ENCODE peak calls at places on chromosomes 12 and 14, in four cellular contexts. K is left lung, G is esophagus squamous epithelium, M is mesenchymal stem cell. T is an unnamed sample. For H3K4me1, the result is how much of the 10 kb centered on the place peaks cover.

GRCh38 chr12:475286-475685 is 15.5 kb downstream of the B4GALNT3 start:
- DNase-seq in K (no peak), G (no peak), M (no peak), T (no peak)

GRCh38 chr14:68011629-68012028 is 192.1 kb downstream of the RAD51B start:
- DNase-seq in K (no peak), G (no peak), M (peak), T (no peak)

GRCh38 chr14:65373671-65374039 is 38.9 kb upstream of the FUT8 start:
- DNase-seq in K (no peak), G (no peak), M (no peak), T (no peak)

GRCh38 chr12:45762185-45763110 is 32.9 kb downstream of the ARID2 start:
- DNase-seq in K (no peak), G (no peak), M (peak), T (no peak)

GRCh38 chr12:121578230-121579189 is 2.3 kb downstream of the KDM2B start:
- DNase-seq in K (peak), G (no peak), M (peak), T (peak)

GRCh38 chr12:19915392-19916192 is 452.7 kb upstream of the PDE3A start:
- DNase-seq in K (no peak), G (no peak), M (peak), T (no peak)

GRCh38 chr14:94132285-94132887 is 3.0 kb upstream of the IFI27L2 start:
- DNase-seq in K (no peak), G (no peak), M (peak), T (no peak)

GRCh38 chr12:53595212-53595611 is 31.0 kb downstream of the ATF7 start:
- DNase-seq in K (no peak), G (no peak), M (no peak), T (no peak)

GRCh38 chr14:93430889-93431670 is at the start of gene UNC79:
- DNase-seq in K (peak), G (no peak), M (no peak), T (no peak)

GRCh38 chr14:74526854-74527585 is 33.5 kb downstream of the ISCA2 start:
- DNase-seq in K (no peak), G (no peak), M (no peak), T (no peak)

GRCh38 chr12:5430639-5431603 is 987 bp upstream of the NTF3 start:
- DNase-seq in K (no peak), G (no peak), M (peak), T (peak)

GRCh38 chr14:102930753-102931579 is 8.5 kb downstream of the AMN start:
- DNase-seq in K (peak), G (no peak), M (peak), T (no peak)

GRCh38 chr14:63672417-63673180 is 30.9 kb upstream of the WDR89 start:
- DNase-seq in K (no peak), G (no peak), M (no peak), T (no peak)

GRCh38 chr12:95605875-95606274 is 54.6 kb upstream of the USP44 start:
- DNase-seq in K (no peak), G (no peak), M (no peak), T (no peak)

GRCh38 chr14:21498540-21499526 is 12.3 kb downstream of the METTL3 start:
- DNase-seq in K (no peak), G (no peak), M (peak), T (no peak)

GRCh38 chr12:31964280-31964679 is 5.1 kb downstream of the RESF1 start:
- DNase-seq in K (no peak), G (no peak), M (no peak), T (no peak)

GRCh38 chr12:26939192-26939832 is 1.0 kb downstream of the FGFR1OP2 start:
- DNase-seq in K (no peak), G (no peak), M (peak), T (no peak)

GRCh38 chr14:86038401-86038985 is 508.5 kb downstream of the FLRT2 start:
- DNase-seq in K (peak), G (no peak), M (peak), T (peak)

GRCh38 chr14:75060420-75060819 is 3.4 kb downstream of the ACYP1 start:
- DNase-seq in K (no peak), G (no peak), M (no peak), T (no peak)

GRCh38 chr12:113601656-113602263 is 130.1 kb upstream of the LHX5 start:
- DNase-seq in K (no peak), G (no peak), M (no peak), T (no peak)

GRCh38 chr12:108832730-108833354 is 24.5 kb downstream of the SSH1 start:
- DNase-seq in K (no peak), G (no peak), M (peak), T (peak)

GRCh38 chr14:77903233-77903632 is 103.3 kb downstream of the ADCK1 start:
- DNase-seq in K (no peak), G (no peak), M (no peak), T (no peak)

GRCh38 chr12:70243510-70244331 is 488 bp downstream of the CNOT2 start:
- DNase-seq in K (peak), G (peak), M (peak), T (peak)

GRCh38 chr14:96574633-96575191 is 72.5 kb downstream of the PAPOLA start:
- DNase-seq in K (no peak), G (no peak), M (no peak), T (no peak)

GRCh38 chr14:93006484-93007128 is 83.7 kb downstream of the CHGA start:
- DNase-seq in K (peak), G (no peak), M (no peak), T (no peak)

GRCh38 chr14:92944976-92945375 is 22.0 kb downstream of the CHGA start:
- DNase-seq in K (peak), G (no peak), M (no peak), T (no peak)

GRCh38 chr14:59342108-59342507 is 123.1 kb downstream of the GPR135 start:
- DNase-seq in K (no peak), G (no peak), M (no peak), T (no peak)

GRCh38 chr14:59342516-59343484 is 122.4 kb downstream of the GPR135 start:
- DNase-seq in K (no peak), G (no peak), M (no peak), T (no peak)

GRCh38 chr14:59337151-59337611 is 128.0 kb downstream of the GPR135 start:
- DNase-seq in K (no peak), G (no peak), M (peak), T (peak)

GRCh38 chr14:59336078-59336477 is 129.1 kb downstream of the GPR135 start:
- DNase-seq in K (no peak), G (no peak), M (peak), T (no peak)

DNA sequence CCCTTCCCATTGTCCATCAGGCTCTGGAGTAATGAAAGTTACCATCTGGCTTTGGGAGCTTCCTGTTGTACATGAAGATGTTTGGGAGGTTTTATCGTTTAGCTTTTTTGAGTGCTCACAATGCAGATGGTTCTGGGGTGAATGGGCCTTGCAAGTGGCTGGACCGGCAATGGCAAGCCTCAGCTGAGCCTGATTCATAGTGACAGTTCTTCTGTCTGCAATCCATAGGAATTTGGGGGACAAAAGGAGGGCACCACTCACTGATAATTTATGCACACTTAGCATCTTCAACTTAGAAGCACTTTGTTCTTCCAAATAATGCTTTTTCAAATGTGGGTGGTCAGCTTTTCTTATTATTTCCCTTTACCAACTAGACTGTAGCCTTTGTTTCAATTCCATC is 125.7 kb downstream of the GPR135 start:
- DNase-seq in K (no peak), G (no peak), M (no peak), T (no peak)
- H3K4me1 ChIP-seq in K (under half), G (under half), M (under half), T (under half)

GRCh38 chr12:12519599-12519998 is 43.1 kb downstream of the DUSP16 start:
- DNase-seq in K (no peak), G (no peak), M (no peak), T (no peak)

GRCh38 chr12:12521923-12522322 is 40.7 kb downstream of the DUSP16 start:
- DNase-seq in K (no peak), G (no peak), M (no peak), T (no peak)

GRCh38 chr12:12518919-12519318 is 43.7 kb downstream of the DUSP16 start:
- DNase-seq in K (no peak), G (no peak), M (no peak), T (no peak)

GRCh38 chr12:12520278-12520677 is 42.4 kb downstream of the DUSP16 start:
- DNase-seq in K (no peak), G (no peak), M (no peak), T (no peak)

GRCh38 chr12:12521044-12521485 is 41.6 kb downstream of the DUSP16 start:
- DNase-seq in K (no peak), G (no peak), M (no peak), T (no peak)
- H3K4me1 ChIP-seq in K (under half), G (under half), M (under half), T (under half)

GRCh38 chr14:56888274-56888673 is 78.0 kb upstream of the OTX2 start:
- DNase-seq in K (no peak), G (no peak), M (no peak), T (no peak)

GRCh38 chr14:56887211-56887610 is 76.9 kb upstream of the OTX2 start:
- DNase-seq in K (no peak), G (no peak), M (no peak), T (no peak)

GRCh38 chr14:56884617-56885016 is 74.3 kb upstream of the OTX2 start:
- DNase-seq in K (no peak), G (no peak), M (no peak), T (no peak)

GRCh38 chr14:56885795-56886194 is 75.5 kb upstream of the OTX2 start:
- DNase-seq in K (no peak), G (no peak), M (no peak), T (no peak)

DNA sequence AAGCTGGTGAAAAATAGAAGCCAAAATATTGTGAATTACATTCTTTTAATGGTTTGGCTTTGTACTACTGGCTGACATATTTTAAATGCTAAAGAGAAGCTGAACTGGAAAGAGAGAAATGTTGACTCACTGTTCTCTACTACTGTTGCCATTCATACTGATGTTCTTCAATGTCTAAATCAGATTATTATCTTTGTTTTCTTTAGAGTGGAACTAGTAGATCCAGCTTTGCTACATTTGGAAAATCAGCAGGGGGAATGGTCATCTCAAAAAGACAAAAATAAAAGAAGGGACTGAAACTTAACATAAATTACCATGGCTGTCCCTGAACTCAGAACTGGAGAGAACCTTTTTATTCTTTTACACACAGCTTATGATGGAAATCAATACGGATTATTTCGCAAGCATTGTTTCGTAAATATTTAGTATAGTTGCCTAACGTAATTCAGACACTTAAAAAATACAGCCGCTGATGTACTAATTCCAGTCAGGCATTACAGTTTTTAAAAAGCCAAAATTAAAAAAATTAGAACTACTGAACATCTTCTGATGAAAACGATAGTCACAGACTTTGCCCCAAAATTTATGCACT is 76.3 kb upstream of the OTX2 start:
- DNase-seq in K (no peak), G (no peak), M (no peak), T (no peak)
- H3K4me1 ChIP-seq in K (under half), G (under half), M (under half), T (under half)

GRCh38 chr12:50121636-50122035 is 9.6 kb downstream of the COX14 start:
- DNase-seq in K (no peak), G (no peak), M (no peak), T (no peak)
- H3K4me1 ChIP-seq in K (under half), G (under half), M (under half), T (under half)

GRCh38 chr14:81273521-81273920 is 52.8 kb upstream of the GTF2A1 start:
- DNase-seq in K (no peak), G (no peak), M (no peak), T (no peak)
- H3K4me1 ChIP-seq in K (under half), G (under half), M (under half), T (under half)